ENCODE peak calls at places on chromosomes 1 and 21, in six cellular contexts. W, X, I, A, R and H are unnamed samples.
A peak's percentile ranks its signal among the peaks of the same experiment; 100 is the strongest.

GRCh38 chr21:46041183-46041582 is 56.7 kb upstream of the COL6A2 start:
- DNase-seq in I (no peak), X (no peak), R (no peak), W (no peak), A (no peak), H (no peak)

GRCh38 chr1:32335951-32336867 is at the start of gene MARCKSL1:
- DNase-seq in W (peak; percentile 83), A (peak; percentile 68), I (no peak), X (peak; percentile 94), R (peak; percentile 60), H (no peak)

GRCh38 chr1:160496334-160496733 is 26.7 kb downstream of the SLAMF6 start:
- DNase-seq in X (no peak), W (no peak), R (no peak), I (no peak), A (no peak), H (no peak)

GRCh38 chr1:215459136-215459535 is 108.0 kb upstream of the KCTD3 start:
- DNase-seq in X (no peak), R (no peak), W (no peak), I (no peak), A (no peak), H (no peak)

GRCh38 chr1:117137281-117137680 is 15.7 kb upstream of the TRIM45 start:
- DNase-seq in W (no peak), X (no peak), R (no peak), I (no peak), A (no peak), H (no peak)

GRCh38 chr1:150621497-150622113 is 7.8 kb downstream of the ENSA start:
- DNase-seq in I (no peak), R (peak; percentile 84), W (peak; percentile 45), X (peak; percentile 70), A (peak; percentile 70), H (no peak)

GRCh38 chr1:99264201-99265021 is at the start of gene PLPPR4:
- DNase-seq in A (peak; percentile 33), I (no peak), X (peak; percentile 90), R (peak; percentile 31), W (peak; percentile 42), H (no peak)

GRCh38 chr1:58971629-58972140 is 187.8 kb upstream of the JUN start:
- DNase-seq in R (peak; percentile 55), W (no peak), I (no peak), X (no peak), A (peak; percentile 54), H (no peak)

GRCh38 chr1:226355016-226355415 is 46.1 kb upstream of the LIN9 start:
- DNase-seq in A (no peak), W (no peak), R (no peak), I (no peak), X (no peak), H (no peak)

GRCh38 chr1:33188572-33189275 is 6.9 kb upstream of the TRIM62 start:
- DNase-seq in X (no peak), I (no peak), R (no peak), A (no peak), W (peak; percentile 65), H (no peak)

GRCh38 chr1:93177991-93178390 is 2.2 kb downstream of the TMED5 start:
- DNase-seq in R (peak; percentile 53), X (no peak), W (no peak), I (no peak), A (no peak), H (no peak)

GRCh38 chr1:22489823-22490222 is 38.2 kb downstream of the ZBTB40 start:
- DNase-seq in W (no peak), X (no peak), I (no peak), R (peak; percentile 43), A (no peak), H (no peak)

GRCh38 chr1:37794372-37795339 is 1.0 kb downstream of the MANEAL start:
- DNase-seq in I (no peak), W (no peak), A (no peak), X (peak; percentile 62), R (no peak), H (no peak)

GRCh38 chr1:152871731-152872126 is 6.4 kb upstream of the SMCP start:
- DNase-seq in I (no peak), R (no peak), X (no peak), W (no peak), A (no peak), H (no peak)

GRCh38 chr1:235129774-235130570 is 1.3 kb upstream of the TOMM20 start:
- DNase-seq in I (no peak), A (no peak), R (no peak), X (peak; percentile 79), W (no peak), H (no peak)

GRCh38 chr1:248599396-248599795 is 1.9 kb upstream of the OR2T10 start:
- DNase-seq in I (no peak), A (no peak), W (no peak), R (no peak), X (no peak), H (no peak)

GRCh38 chr1:229204863-229205777 is 65.8 kb upstream of the RAB4A start:
- DNase-seq in R (peak; percentile 86), X (no peak), W (peak; percentile 39), I (no peak), A (no peak), H (no peak)

GRCh38 chr1:228366851-228367741 is 39.5 kb downstream of the TRIM11 start:
- DNase-seq in I (no peak), X (no peak), W (peak; percentile 27), A (peak; percentile 12), R (no peak), H (no peak)

DNA sequence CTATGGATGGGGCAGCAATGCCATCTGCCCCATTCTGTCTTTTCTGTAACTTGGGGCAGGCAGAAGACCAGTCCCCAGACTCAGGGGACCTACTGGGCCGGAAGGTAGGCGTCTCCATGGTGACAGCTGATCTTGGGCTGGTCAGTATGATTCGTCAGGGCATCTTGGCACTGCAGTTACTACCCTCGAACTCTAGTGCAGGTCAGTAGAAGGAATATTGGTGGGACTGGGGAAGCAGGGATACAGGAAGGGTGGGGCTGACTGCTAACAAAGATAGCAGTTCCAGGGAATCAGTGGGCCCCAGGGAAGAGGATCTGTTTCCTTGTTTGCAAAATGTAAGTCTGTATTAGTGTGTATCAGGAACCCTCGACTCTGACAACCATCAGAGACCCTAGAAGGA is 26.2 kb downstream of the SZT2 start:
- DNase-seq in A (no peak), X (no peak), W (no peak), I (no peak), R (no peak), H (no peak)
- TF ChIP-seq CTCF in A (no peak), X (no peak), W (no peak), I (no peak), R (no peak), H (no peak)

DNA sequence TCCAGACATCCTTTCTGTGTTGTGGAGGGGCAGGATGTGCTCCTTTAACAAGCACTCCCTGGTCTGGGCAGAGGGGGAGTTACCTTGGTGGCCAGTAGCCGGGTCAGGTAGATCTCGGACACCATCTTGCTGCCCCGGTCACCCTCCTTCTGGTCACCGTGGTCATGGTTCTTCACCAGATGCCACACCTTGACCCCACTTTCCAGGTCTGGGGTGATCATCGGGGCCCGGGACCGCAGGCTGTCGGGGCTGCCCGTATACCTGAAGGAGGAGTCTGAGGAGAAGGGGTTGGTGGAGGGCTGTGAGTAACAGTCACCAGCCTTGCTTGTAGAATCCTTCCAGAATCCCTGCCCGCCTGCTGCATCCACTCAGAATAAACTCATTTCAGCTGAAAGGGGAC is 122.3 kb upstream of the CD34 start:
- DNase-seq in X (no peak), I (no peak), A (no peak), R (no peak), W (no peak), H (no peak)
- H3K36me3 ChIP-seq in X (peaks cover 99% of the 10 kb centered on the region), I (peaks cover 37% of the 10 kb centered on the region), A (peaks cover 65% of the 10 kb centered on the region), R (no peaks in the 10 kb centered on the region), W (peaks cover 11% of the 10 kb centered on the region), H (no peaks in the 10 kb centered on the region)

GRCh38 chr1:157497284-157497683 is 55.0 kb downstream of the FCRL5 start:
- DNase-seq in W (no peak), A (no peak), I (no peak), X (no peak), R (no peak), H (no peak)

GRCh38 chr1:157495285-157495684 is 57.0 kb downstream of the FCRL5 start:
- DNase-seq in A (no peak), W (no peak), I (no peak), X (no peak), R (no peak), H (no peak)

GRCh38 chr1:157497987-157498781 is 54.1 kb downstream of the FCRL5 start:
- DNase-seq in W (no peak), I (no peak), X (no peak), A (no peak), R (no peak), H (no peak)

GRCh38 chr1:157494093-157494492 is 58.2 kb downstream of the FCRL5 start:
- DNase-seq in I (no peak), A (no peak), W (no peak), X (no peak), R (no peak), H (no peak)

DNA sequence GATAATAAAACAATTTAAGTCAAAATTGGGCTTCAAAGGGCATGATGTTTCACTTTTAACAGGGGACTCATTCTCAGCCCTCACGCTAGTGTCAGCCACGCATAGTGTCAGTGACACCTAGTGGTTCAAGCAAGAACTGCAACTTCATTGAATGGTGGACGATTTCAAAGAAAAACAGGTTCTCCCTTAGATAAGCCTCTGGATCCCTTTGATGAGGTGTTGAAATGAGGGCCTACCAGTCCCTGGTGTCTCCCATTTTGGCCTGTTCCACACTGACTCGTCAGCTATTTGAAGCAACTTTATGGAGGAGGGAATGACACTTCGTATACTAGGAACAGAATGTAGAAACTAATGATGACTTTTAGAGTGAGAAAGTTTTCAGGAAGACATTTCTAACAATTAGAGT is 56.2 kb downstream of the FCRL5 start:
- DNase-seq in R (peak; percentile 24), A (peak; percentile 33), X (peak; percentile 82), I (no peak), W (peak; percentile 35), H (no peak)
- TF ChIP-seq CTCF in R (peak; percentile 87), A (peak; percentile 74), X (peak; percentile 89), I (peak; percentile 76), W (peak; percentile 60), H (peak; percentile 77)

DNA sequence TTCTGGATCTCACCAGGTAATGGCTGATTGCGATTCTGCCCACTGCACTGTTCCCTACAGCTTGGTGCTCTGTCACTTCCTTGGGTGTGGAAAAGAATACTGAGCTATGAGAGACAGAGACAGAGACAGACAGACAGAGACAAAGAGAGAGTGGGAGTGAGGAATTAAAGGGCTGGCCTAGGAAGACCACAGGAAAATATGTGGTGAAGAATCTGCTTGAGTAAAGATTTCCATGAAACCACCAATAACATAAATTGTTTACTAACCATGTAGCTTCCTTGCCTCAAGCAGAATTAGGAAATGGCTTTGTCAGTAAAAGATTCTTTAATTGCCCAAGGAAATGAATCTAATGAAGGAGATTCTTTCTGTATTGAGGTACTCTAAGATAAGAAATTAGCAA is 54.4 kb downstream of the MPZL1 start:
- DNase-seq in W (no peak), I (no peak), R (no peak), X (no peak), A (no peak), H (no peak)
- H3K36me3 ChIP-seq in W (no peaks in the 10 kb centered on the region), I (peaks cover 32% of the 10 kb centered on the region), R (peaks cover 4% of the 10 kb centered on the region), X (peaks cover 78% of the 10 kb centered on the region), A (peaks cover 44% of the 10 kb centered on the region), H (peaks cover 1% of the 10 kb centered on the region)

DNA sequence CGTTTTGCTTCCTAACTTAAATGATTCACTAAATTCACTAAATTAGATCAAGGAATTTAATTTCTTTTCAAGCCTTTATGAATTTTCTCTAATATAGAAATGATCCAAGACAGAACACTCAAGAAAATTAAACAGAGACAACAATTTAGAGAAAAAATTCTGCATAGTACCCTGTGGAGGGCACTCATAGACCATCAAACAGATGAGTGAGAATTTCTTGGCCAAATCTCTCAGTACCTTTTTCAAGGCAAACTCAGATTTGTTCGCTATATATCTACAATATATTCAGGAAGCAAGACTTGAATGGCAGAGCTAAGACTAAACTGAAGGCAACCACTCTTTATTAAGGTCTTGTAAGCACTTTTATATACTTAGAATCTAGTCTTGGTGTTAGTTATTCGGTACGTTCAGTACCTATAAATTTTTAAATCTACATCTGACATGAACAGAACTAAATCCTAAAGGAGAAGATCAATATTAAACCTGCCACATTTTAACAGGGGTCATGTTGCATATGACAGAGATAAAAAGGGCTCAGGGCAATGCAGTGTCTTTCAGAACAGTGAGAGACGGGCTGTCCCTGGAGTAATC is 118.7 kb upstream of the TMPRSS15 start:
- DNase-seq in R (peak; percentile 9), A (no peak), X (no peak), I (no peak), W (no peak), H (no peak)
- TF ChIP-seq CTCF in R (no peak), A (peak; percentile 29), X (peak; percentile 66), I (no peak), W (no peak), H (peak; percentile 30)